ENCODE peak calls at places on chromosomes 16 and 17, in five cellular contexts. L is bronchial epithelial cell, J is AG04449, Z is WTC11, Q is lower leg skin. Y is an unnamed sample.

GRCh38 chr17:30824002-30824355 is 513 bp downstream of the CRLF3 start:
- DNase-seq in L (no peak), J (no peak), Z (peak), Q (no peak), Y (peak)

GRCh38 chr17:19719365-19720209 is 3.2 kb upstream of the SLC47A2 start:
- DNase-seq in L (peak), J (no peak), Z (no peak), Q (no peak), Y (no peak)

GRCh38 chr16:66277311-66278070 is 89.0 kb upstream of the CDH5 start:
- DNase-seq in L (peak), J (no peak), Z (no peak), Q (peak), Y (no peak)

GRCh38 chr17:41451154-41451728 is 10.5 kb upstream of the KRT38 start:
- DNase-seq in L (no peak), J (peak), Z (no peak), Q (no peak), Y (no peak)

GRCh38 chr16:57144027-57144426 is 41.8 kb downstream of the PSME3IP1 start:
- DNase-seq in L (no peak), J (no peak), Z (no peak), Q (no peak), Y (no peak)

GRCh38 chr16:3187798-3188674 is at the start of gene OR1F1:
- DNase-seq in L (peak), J (peak), Z (peak), Q (no peak), Y (no peak)

GRCh38 chr17:43020789-43021738 is 1.1 kb downstream of the VAT1 start:
- DNase-seq in L (peak), J (no peak), Z (peak), Q (peak), Y (peak)

GRCh38 chr17:66644311-66644710 is 190.6 kb upstream of the CACNG5 start:
- DNase-seq in L (peak), J (no peak), Z (no peak), Q (peak), Y (no peak)

GRCh38 chr17:46154151-46154816 is 38.9 kb downstream of the KANSL1 start:
- DNase-seq in L (peak), J (no peak), Z (no peak), Q (no peak), Y (no peak)

GRCh38 chr17:60740584-60740983 is 62.9 kb downstream of the BCAS3 start:
- DNase-seq in L (no peak), J (no peak), Z (no peak), Q (no peak), Y (no peak)

GRCh38 chr17:48374650-48375230 is 55.3 kb downstream of the SKAP1 start:
- DNase-seq in L (peak), J (no peak), Z (peak), Q (no peak), Y (peak)

GRCh38 chr16:49013727-49014080 is 267.9 kb downstream of the CBLN1 start:
- DNase-seq in L (no peak), J (no peak), Z (no peak), Q (peak), Y (no peak)

GRCh38 chr16:48523415-48524204 is 86.4 kb downstream of the N4BP1 start:
- DNase-seq in L (no peak), J (no peak), Z (no peak), Q (peak), Y (no peak)

GRCh38 chr16:80971814-80972213 is 34.9 kb downstream of the CMC2 start:
- DNase-seq in L (no peak), J (no peak), Z (no peak), Q (no peak), Y (no peak)

GRCh38 chr17:62705781-62706597 is 78.5 kb downstream of the MRC2 start:
- DNase-seq in L (no peak), J (no peak), Z (no peak), Q (no peak), Y (no peak)

GRCh38 chr16:13331918-13332317 is 430.5 kb downstream of the SHISA9 start:
- DNase-seq in L (no peak), J (no peak), Z (no peak), Q (no peak), Y (no peak)
- TF ChIP-seq CTCF in L (no peak), J (no peak), Z (no peak), Q (no peak), Y (no peak)

GRCh38 chr16:89873109-89873821 is at the start of gene TCF25:
- DNase-seq in L (peak), J (no peak), Z (peak), Q (peak), Y (peak)
- TF ChIP-seq CTCF in L (no peak), J (no peak), Z (no peak), Q (no peak), Y (no peak)

DNA sequence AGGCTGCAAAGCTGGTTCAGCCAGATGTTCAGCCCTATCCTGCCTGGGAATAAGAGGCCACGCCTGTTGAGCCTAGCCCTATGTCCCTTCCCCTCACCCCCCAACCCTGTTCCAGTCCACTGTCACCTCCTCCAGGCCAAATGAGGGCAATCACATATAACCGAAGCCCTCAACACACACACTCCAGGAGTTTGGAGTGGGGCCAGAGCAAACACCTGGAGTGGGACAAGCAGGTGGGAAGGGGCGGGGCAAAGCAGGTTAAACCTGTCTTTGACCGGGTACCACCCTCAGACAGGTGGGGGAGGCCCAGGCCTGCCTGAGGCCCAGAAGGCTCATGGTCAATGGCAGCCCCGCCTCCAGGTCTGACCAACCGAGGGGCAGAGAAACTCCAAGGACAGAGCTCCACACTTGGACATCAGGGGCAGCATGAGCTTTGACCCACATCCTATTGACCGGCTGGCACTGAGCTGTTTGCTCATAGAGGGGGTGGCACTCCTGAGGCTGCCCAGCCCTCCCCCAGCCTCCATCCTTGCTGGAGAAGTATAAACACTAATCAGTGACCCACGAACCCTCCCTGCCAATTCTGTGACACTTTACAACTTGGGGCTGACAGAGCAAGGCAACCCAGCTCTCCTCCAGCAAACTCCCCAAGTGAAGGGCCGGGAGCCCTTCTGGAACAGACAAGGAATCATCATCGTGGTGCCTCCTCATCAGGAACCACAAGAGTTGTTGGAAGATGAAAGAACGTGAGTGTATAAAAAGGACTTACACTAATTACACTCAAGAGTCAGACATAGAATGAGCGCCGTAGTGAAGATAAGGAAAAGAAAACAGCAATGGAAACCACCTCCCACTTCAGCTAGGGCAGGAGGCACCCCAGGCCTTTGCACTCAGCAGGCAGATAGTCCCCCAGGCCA is 1.5 kb downstream of the ESRP2 start:
- DNase-seq in L (peak), J (no peak), Z (peak), Q (peak), Y (no peak)
- TF ChIP-seq CTCF in L (no peak), J (no peak), Z (no peak), Q (no peak), Y (no peak)

GRCh38 chr16:84647830-84648594 is at the start of gene KLHL36:
- DNase-seq in L (no peak), J (no peak), Z (no peak), Q (peak), Y (peak)
- TF ChIP-seq CTCF in L (no peak), J (no peak), Z (no peak), Q (no peak), Y (no peak)

GRCh38 chr17:16924701-16925440 is 47.0 kb downstream of the TNFRSF13B start:
- DNase-seq in L (no peak), J (no peak), Z (peak), Q (peak), Y (no peak)

GRCh38 chr17:16920628-16921020 is 51.3 kb downstream of the TNFRSF13B start:
- DNase-seq in L (no peak), J (no peak), Z (peak), Q (peak), Y (no peak)

GRCh38 chr17:16923097-16923903 is 48.6 kb downstream of the TNFRSF13B start:
- DNase-seq in L (no peak), J (no peak), Z (peak), Q (peak), Y (no peak)

GRCh38 chr17:16923904-16924700 is 47.8 kb downstream of the TNFRSF13B start:
- DNase-seq in L (no peak), J (no peak), Z (peak), Q (peak), Y (no peak)

DNA sequence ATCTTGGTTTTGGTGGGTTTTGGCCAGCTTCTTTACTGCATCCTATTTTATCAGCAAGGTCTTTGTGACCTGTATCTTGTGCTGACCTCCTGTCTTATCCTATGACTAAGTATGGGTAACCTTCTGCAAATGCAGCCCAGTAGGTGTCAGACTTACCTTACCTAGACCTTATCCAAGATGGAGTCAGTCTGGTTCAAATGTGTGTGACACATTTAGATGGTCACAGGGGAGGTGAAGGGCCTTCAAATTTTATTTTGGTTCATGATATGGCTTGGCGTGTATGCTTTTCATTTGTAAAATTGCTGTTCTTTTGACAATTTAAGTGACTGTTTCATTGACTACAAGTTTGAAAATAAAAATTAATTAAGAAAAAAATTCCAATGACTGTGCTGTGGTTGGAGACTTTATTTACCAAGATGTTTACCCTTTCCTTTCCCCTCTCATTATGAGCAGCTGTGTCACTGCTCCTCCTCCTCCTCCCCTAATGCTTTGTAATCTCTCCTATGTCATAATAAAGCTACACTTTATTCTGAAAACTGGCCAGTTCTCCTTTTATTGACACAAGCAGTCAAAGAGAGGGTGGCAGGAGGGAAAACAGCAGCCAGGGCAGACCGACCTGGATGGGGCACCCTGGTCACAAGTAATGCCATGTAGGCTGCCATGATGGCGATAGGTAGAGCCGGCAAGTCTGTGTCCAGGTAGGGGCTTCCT is 49.4 kb downstream of the TNFRSF13B start:
- DNase-seq in L (peak), J (no peak), Z (no peak), Q (no peak), Y (no peak)
- TF ChIP-seq CTCF in L (peak), J (no peak), Z (no peak), Q (no peak), Y (no peak)

DNA sequence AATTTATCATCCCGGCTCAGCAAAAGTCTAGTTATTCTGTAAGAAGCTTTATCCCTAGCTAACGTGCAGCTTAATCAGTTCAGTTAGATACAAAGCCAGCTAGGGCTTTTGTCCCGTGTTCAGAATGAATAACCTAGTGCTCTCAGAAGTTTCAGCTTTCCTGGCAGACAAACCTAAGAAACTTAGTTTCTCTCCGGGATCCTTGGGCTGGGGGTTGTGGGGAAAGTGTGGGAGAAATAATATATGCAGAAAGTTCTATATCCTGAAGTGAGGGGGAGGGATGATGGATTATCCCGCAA is 475.7 kb upstream of the CCL2 start:
- DNase-seq in L (no peak), J (no peak), Z (no peak), Q (no peak), Y (no peak)
- TF ChIP-seq CTCF in L (no peak), J (no peak), Z (no peak), Q (no peak), Y (peak)

GRCh38 chr16:28090646-28091377 is 27.3 kb upstream of the GSG1L start:
- DNase-seq in L (peak), J (no peak), Z (peak), Q (no peak), Y (no peak)
- TF ChIP-seq CTCF in L (peak), J (no peak), Z (peak), Q (no peak), Y (no peak)

DNA sequence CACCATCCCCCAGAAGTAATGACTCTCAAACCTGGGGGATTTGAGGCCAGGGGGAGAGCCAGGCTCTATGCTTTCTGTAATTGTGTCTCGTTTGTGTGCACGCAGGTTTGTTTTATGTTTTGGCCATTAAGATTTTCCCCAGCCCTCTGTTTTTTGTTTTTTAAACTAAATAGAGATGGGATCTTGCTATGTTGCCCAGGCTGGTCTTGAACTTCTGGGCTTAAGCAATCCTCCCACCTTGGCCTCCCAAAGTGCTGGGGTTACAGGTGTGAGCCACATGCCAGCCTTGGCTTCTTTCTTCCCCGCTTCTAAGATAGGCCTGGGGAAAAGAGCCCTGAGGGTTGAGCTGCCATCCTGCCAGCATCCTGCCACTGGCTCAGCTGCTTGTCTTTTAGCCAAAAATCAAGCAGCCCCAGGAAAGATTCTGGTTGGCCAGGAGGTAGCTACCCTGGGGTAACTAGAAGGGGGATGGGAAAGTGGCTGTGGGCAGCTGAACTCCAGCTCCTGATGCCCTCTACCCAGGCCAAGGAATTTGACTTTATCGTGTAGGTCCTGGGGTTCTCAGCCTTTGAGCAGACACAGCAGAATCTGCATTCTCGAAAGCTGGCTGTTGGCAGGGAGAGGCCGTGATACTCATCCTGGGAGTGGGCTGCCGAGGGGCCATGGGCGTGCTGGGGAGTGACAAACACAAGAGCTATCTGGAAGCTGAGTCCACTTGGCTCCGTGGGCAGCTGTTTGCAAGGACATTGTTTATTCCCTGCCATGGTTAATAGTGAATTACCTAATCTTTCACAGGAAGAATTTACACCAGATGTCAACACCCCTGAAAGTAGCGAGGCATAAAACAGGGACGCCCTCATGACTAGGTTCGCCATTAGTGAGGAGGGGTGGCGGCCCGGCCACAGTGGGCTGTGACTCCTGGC is 18.5 kb downstream of the KDM8 start:
- DNase-seq in L (no peak), J (no peak), Z (no peak), Q (no peak), Y (no peak)
- TF ChIP-seq CTCF in L (no peak), J (no peak), Z (no peak), Q (no peak), Y (no peak)

DNA sequence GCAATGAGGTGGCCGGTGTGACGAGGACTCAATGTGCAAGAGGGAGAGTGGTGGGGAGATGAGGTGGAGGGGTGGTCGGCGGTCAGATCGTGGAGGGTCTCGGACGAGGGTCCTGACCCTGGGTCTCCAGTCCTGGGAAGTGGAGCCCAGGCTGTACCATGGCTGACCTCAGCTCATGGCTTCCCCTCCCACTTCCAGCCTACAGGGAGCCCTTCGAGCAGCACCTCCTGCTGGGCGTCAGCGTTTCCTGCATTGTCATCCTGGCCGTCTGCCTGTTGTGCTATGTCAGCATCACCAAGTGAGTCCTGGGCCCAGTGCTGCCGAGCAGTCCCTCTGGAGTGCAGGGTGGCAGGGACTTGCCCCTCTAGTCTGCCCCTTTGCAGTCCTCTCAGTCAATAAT is 41.8 kb downstream of the IL4R start:
- DNase-seq in L (peak), J (no peak), Z (peak), Q (peak), Y (no peak)
- TF ChIP-seq CTCF in L (peak), J (peak), Z (no peak), Q (no peak), Y (no peak)

DNA sequence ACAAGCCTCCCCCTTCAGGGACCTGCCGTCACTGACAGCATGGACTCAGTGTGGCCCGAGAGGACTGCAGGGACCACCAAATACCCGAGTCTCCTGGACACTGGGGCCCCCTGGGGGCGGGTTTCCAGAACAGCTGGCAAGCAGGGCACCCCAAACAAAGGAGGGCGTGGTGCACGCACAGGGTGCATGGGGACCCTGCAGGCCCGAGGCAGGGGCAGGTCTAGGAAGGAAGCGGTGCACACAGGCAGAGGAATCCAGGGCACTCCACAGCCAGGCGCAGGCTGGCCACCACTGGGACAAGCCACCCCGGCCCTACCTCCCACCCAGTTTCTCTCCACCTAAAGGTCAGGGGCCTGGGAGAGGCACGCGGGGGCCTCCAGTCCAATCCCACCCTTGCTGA is 28.7 kb upstream of the ENPP7 start:
- DNase-seq in L (no peak), J (no peak), Z (peak), Q (no peak), Y (no peak)
- TF ChIP-seq CTCF in L (no peak), J (no peak), Z (no peak), Q (no peak), Y (no peak)